ENCODE peak calls at places on chromosomes 5 and 9, in four cellular contexts. One of them, this sample, is unnamed.

GRCh38 chr5:154333016-154333415 is 112.8 kb upstream of the SAP30L start:
- DNase-seq in progenitor cell of endocrine pancreas: no peak
- DNase-seq in neuronal stem cell: no peak
- DNase-seq in mucosa of gallbladder: no peak
- DNase-seq in this sample: no peak

GRCh38 chr9:34984049-34984448 is 5.5 kb upstream of the DNAJB5 start:
- DNase-seq in neuronal stem cell: peak
- DNase-seq in mucosa of gallbladder: no peak
- DNase-seq in progenitor cell of endocrine pancreas: peak
- DNase-seq in this sample: no peak

GRCh38 chr5:96140084-96140483 is 178.4 kb upstream of the ELL2 start:
- DNase-seq in progenitor cell of endocrine pancreas: no peak
- DNase-seq in neuronal stem cell: no peak
- DNase-seq in mucosa of gallbladder: no peak
- DNase-seq in this sample: no peak

GRCh38 chr5:136000937-136001336 is 27.9 kb upstream of the TGFBI start:
- DNase-seq in progenitor cell of endocrine pancreas: no peak
- DNase-seq in neuronal stem cell: no peak
- DNase-seq in mucosa of gallbladder: no peak
- DNase-seq in this sample: no peak

GRCh38 chr5:127229185-127229889 is 61.3 kb upstream of the MEGF10 start:
- DNase-seq in mucosa of gallbladder: peak
- DNase-seq in neuronal stem cell: peak
- DNase-seq in progenitor cell of endocrine pancreas: peak
- DNase-seq in this sample: peak

GRCh38 chr5:95238560-95239325 is 46.2 kb downstream of the MCTP1 start:
- DNase-seq in neuronal stem cell: no peak
- DNase-seq in mucosa of gallbladder: no peak
- DNase-seq in progenitor cell of endocrine pancreas: no peak
- DNase-seq in this sample: no peak

GRCh38 chr5:1666812-1667588 is 132.6 kb downstream of the MRPL36 start:
- DNase-seq in progenitor cell of endocrine pancreas: peak
- DNase-seq in neuronal stem cell: peak
- DNase-seq in mucosa of gallbladder: no peak
- DNase-seq in this sample: peak

GRCh38 chr9:4547016-4547415 is 56.7 kb downstream of the SLC1A1 start:
- DNase-seq in mucosa of gallbladder: no peak
- DNase-seq in neuronal stem cell: no peak
- DNase-seq in progenitor cell of endocrine pancreas: no peak
- DNase-seq in this sample: no peak

GRCh38 chr5:147168578-147169327 is 66.1 kb upstream of the STK32A start:
- DNase-seq in mucosa of gallbladder: no peak
- DNase-seq in neuronal stem cell: no peak
- DNase-seq in progenitor cell of endocrine pancreas: no peak
- DNase-seq in this sample: no peak

GRCh38 chr5:174553556-174553955 is 170.8 kb upstream of the MSX2 start:
- DNase-seq in neuronal stem cell: no peak
- DNase-seq in progenitor cell of endocrine pancreas: no peak
- DNase-seq in mucosa of gallbladder: no peak
- DNase-seq in this sample: no peak

GRCh38 chr5:111223790-111224560 is at the start of gene CAMK4:
- DNase-seq in mucosa of gallbladder: peak
- DNase-seq in neuronal stem cell: peak
- DNase-seq in progenitor cell of endocrine pancreas: peak
- DNase-seq in this sample: peak

GRCh38 chr5:178237431-178238312 is 5.1 kb upstream of the PHYKPL start:
- DNase-seq in neuronal stem cell: no peak
- DNase-seq in progenitor cell of endocrine pancreas: no peak
- DNase-seq in mucosa of gallbladder: no peak
- DNase-seq in this sample: no peak

GRCh38 chr9:6845881-6846280 is 88.1 kb downstream of the KDM4C start:
- DNase-seq in neuronal stem cell: peak
- DNase-seq in progenitor cell of endocrine pancreas: no peak
- DNase-seq in mucosa of gallbladder: no peak
- DNase-seq in this sample: no peak

GRCh38 chr5:122076669-122077450 is 1.2 kb downstream of the LOX start:
- DNase-seq in mucosa of gallbladder: peak
- DNase-seq in neuronal stem cell: peak
- DNase-seq in progenitor cell of endocrine pancreas: peak
- DNase-seq in this sample: no peak

GRCh38 chr5:159553792-159554191 is 223.5 kb upstream of the IL12B start:
- DNase-seq in neuronal stem cell: no peak
- DNase-seq in progenitor cell of endocrine pancreas: no peak
- DNase-seq in mucosa of gallbladder: no peak
- DNase-seq in this sample: no peak

GRCh38 chr9:116697341-116697740 is 10.2 kb downstream of the TRIM32 start:
- DNase-seq in mucosa of gallbladder: no peak
- DNase-seq in progenitor cell of endocrine pancreas: no peak
- DNase-seq in neuronal stem cell: no peak
- DNase-seq in this sample: no peak

GRCh38 chr9:126621919-126622735 is 8.4 kb downstream of the LMX1B start:
- DNase-seq in progenitor cell of endocrine pancreas: no peak
- DNase-seq in neuronal stem cell: no peak
- DNase-seq in mucosa of gallbladder: no peak
- DNase-seq in this sample: no peak

GRCh38 chr9:106697390-106697789 is 165.6 kb upstream of the ZNF462 start:
- DNase-seq in progenitor cell of endocrine pancreas: no peak
- DNase-seq in mucosa of gallbladder: no peak
- DNase-seq in neuronal stem cell: no peak
- DNase-seq in this sample: no peak

GRCh38 chr5:41510176-41510831 is at the start of gene PLCXD3:
- DNase-seq in mucosa of gallbladder: no peak
- DNase-seq in neuronal stem cell: peak
- DNase-seq in progenitor cell of endocrine pancreas: peak
- DNase-seq in this sample: no peak

GRCh38 chr5:143108498-143109128 is 294.9 kb downstream of the NR3C1 start:
- DNase-seq in progenitor cell of endocrine pancreas: no peak
- DNase-seq in mucosa of gallbladder: peak
- DNase-seq in neuronal stem cell: no peak
- DNase-seq in this sample: no peak

GRCh38 chr5:65480306-65480865 is 1.3 kb downstream of the ADAMTS6 start:
- DNase-seq in progenitor cell of endocrine pancreas: no peak
- DNase-seq in neuronal stem cell: no peak
- DNase-seq in mucosa of gallbladder: peak
- DNase-seq in this sample: no peak

GRCh38 chr9:132181796-132182521 is 20.1 kb downstream of the NTNG2 start:
- DNase-seq in neuronal stem cell: no peak
- DNase-seq in mucosa of gallbladder: no peak
- DNase-seq in progenitor cell of endocrine pancreas: no peak
- DNase-seq in this sample: no peak

GRCh38 chr5:7856855-7857254 is 5.9 kb upstream of the CFAP90 start:
- DNase-seq in progenitor cell of endocrine pancreas: no peak
- DNase-seq in neuronal stem cell: peak
- DNase-seq in mucosa of gallbladder: no peak
- DNase-seq in this sample: peak

GRCh38 chr5:24623018-24623417 is 21.8 kb downstream of the CDH10 start:
- DNase-seq in neuronal stem cell: no peak
- DNase-seq in mucosa of gallbladder: no peak
- DNase-seq in progenitor cell of endocrine pancreas: no peak
- DNase-seq in this sample: no peak

GRCh38 chr9:136228107-136228875 is 17.3 kb downstream of the QSOX2 start:
- DNase-seq in progenitor cell of endocrine pancreas: no peak
- DNase-seq in neuronal stem cell: no peak
- DNase-seq in mucosa of gallbladder: no peak
- DNase-seq in this sample: no peak

GRCh38 chr5:163963881-163964280 is 458.5 kb downstream of the MAT2B start:
- DNase-seq in neuronal stem cell: no peak
- DNase-seq in progenitor cell of endocrine pancreas: no peak
- DNase-seq in mucosa of gallbladder: no peak
- DNase-seq in this sample: no peak

GRCh38 chr9:114314256-114314867 is 8.5 kb upstream of the ORM1 start:
- DNase-seq in progenitor cell of endocrine pancreas: no peak
- DNase-seq in mucosa of gallbladder: no peak
- DNase-seq in neuronal stem cell: no peak
- DNase-seq in this sample: no peak

GRCh38 chr5:154087260-154087659 is 48.5 kb downstream of the MFAP3 start:
- DNase-seq in mucosa of gallbladder: no peak
- DNase-seq in neuronal stem cell: no peak
- DNase-seq in progenitor cell of endocrine pancreas: no peak
- DNase-seq in this sample: no peak

GRCh38 chr9:95816716-95817115 is 58.8 kb upstream of the ERCC6L2 start:
- DNase-seq in neuronal stem cell: no peak
- DNase-seq in progenitor cell of endocrine pancreas: no peak
- DNase-seq in mucosa of gallbladder: no peak
- DNase-seq in this sample: no peak

GRCh38 chr5:118577621-118578020 is 410.7 kb downstream of the DTWD2 start:
- DNase-seq in progenitor cell of endocrine pancreas: no peak
- DNase-seq in neuronal stem cell: no peak
- DNase-seq in mucosa of gallbladder: no peak
- DNase-seq in this sample: no peak

GRCh38 chr5:114658179-114658578 is 296.3 kb downstream of the KCNN2 start:
- DNase-seq in mucosa of gallbladder: no peak
- DNase-seq in progenitor cell of endocrine pancreas: no peak
- DNase-seq in neuronal stem cell: no peak
- DNase-seq in this sample: no peak

GRCh38 chr9:36961568-36962360 is 72.3 kb downstream of the PAX5 start:
- DNase-seq in mucosa of gallbladder: no peak
- DNase-seq in progenitor cell of endocrine pancreas: no peak
- DNase-seq in neuronal stem cell: no peak
- DNase-seq in this sample: peak

GRCh38 chr9:121654497-121655140 is 3.2 kb downstream of the DAB2IP start:
- DNase-seq in progenitor cell of endocrine pancreas: no peak
- DNase-seq in mucosa of gallbladder: no peak
- DNase-seq in neuronal stem cell: no peak
- DNase-seq in this sample: no peak

GRCh38 chr5:26942481-26942880 is 95.9 kb downstream of the CDH9 start:
- DNase-seq in progenitor cell of endocrine pancreas: no peak
- DNase-seq in mucosa of gallbladder: no peak
- DNase-seq in neuronal stem cell: no peak
- DNase-seq in this sample: no peak

This sample was measured in H1.